ENCODE peak calls at places on chromosome 14, in five cellular contexts. Q, P, Z, W and B are unnamed samples.

GRCh38 chr14:20680843-20681347 is 3.5 kb upstream of the RNASE4 start:
- DNase-seq in Q (no peak), P (no peak), Z (no peak), W (no peak), B (no peak)

GRCh38 chr14:71198681-71199080 is 291.4 kb downstream of the PCNX1 start:
- DNase-seq in Q (no peak), P (no peak), Z (no peak), W (no peak), B (no peak)

GRCh38 chr14:31934767-31935266 is 142.3 kb upstream of the ARHGAP5 start:
- DNase-seq in Q (no peak), P (peak), Z (no peak), W (no peak), B (no peak)

GRCh38 chr14:51369814-51370213 is 129.8 kb downstream of the TMX1 start:
- DNase-seq in Q (no peak), P (no peak), Z (no peak), W (no peak), B (no peak)

GRCh38 chr14:89491701-89492381 is 74.8 kb upstream of the FOXN3 start:
- DNase-seq in Q (no peak), P (no peak), Z (no peak), W (no peak), B (no peak)

GRCh38 chr14:22977684-22978486 is 4.5 kb downstream of the AJUBA start:
- DNase-seq in Q (no peak), P (peak), Z (no peak), W (peak), B (no peak)

GRCh38 chr14:27739657-27740156 is 1026.9 kb upstream of the FOXG1 start:
- DNase-seq in Q (no peak), P (no peak), Z (no peak), W (no peak), B (no peak)

GRCh38 chr14:51552275-51552674 is 99.4 kb upstream of the FRMD6 start:
- DNase-seq in Q (no peak), P (no peak), Z (no peak), W (no peak), B (no peak)

GRCh38 chr14:69685716-69686115 is 74.3 kb downstream of the SUSD6 start:
- DNase-seq in Q (no peak), P (peak), Z (no peak), W (peak), B (no peak)

GRCh38 chr14:39426605-39427004 is 5.6 kb downstream of the FBXO33 start:
- DNase-seq in Q (no peak), P (peak), Z (no peak), W (no peak), B (no peak)

GRCh38 chr14:58463147-58463546 is 35.6 kb downstream of the KIAA0586 start:
- DNase-seq in Q (no peak), P (no peak), Z (no peak), W (no peak), B (no peak)

DNA sequence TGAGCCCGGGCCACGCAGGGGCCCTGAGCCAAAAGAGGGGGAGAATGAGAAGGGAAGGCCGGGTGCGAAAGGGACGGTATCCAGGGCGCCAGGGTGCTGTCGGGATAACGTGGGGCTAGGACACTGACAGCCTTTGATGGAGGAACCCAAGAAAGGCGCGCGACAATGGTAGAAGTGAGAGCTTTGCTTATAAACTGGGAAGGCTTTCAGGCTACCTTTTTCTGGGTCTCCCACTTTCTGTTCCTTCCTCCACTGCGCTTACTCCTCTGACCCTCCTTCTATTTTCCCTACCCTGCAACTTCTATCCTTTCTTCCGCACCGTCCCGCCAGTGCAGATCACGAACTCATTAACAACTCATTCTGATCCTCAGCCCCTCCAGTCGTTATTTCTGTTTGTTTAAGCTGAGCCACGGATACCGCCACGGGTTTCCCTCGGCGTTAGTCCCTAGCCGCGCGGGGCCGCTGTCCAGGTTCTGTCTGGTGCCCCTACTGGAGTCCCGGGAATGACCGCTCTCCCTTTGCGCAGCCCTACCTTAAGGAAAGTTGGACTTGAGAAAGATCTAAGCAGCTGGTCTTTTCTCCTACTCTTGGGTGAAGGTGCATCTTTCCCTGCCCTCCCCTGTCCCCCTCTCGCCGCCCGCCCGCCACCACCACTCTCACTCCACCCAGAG is 3.0 kb downstream of the SSTR1 start:
- DNase-seq in Q (no peak), P (peak), Z (no peak), W (no peak), B (no peak)
- TF ChIP-seq CTCF in Q (peak), P (peak), Z (no peak), W (no peak), B (no peak)

GRCh38 chr14:21852061-21852664 is 178.5 kb upstream of the OR4E1 start:
- DNase-seq in Q (no peak), P (peak), Z (peak), W (peak), B (no peak)

GRCh38 chr14:21840765-21841164 is 167.1 kb upstream of the OR4E1 start:
- DNase-seq in Q (no peak), P (no peak), Z (no peak), W (no peak), B (no peak)

DNA sequence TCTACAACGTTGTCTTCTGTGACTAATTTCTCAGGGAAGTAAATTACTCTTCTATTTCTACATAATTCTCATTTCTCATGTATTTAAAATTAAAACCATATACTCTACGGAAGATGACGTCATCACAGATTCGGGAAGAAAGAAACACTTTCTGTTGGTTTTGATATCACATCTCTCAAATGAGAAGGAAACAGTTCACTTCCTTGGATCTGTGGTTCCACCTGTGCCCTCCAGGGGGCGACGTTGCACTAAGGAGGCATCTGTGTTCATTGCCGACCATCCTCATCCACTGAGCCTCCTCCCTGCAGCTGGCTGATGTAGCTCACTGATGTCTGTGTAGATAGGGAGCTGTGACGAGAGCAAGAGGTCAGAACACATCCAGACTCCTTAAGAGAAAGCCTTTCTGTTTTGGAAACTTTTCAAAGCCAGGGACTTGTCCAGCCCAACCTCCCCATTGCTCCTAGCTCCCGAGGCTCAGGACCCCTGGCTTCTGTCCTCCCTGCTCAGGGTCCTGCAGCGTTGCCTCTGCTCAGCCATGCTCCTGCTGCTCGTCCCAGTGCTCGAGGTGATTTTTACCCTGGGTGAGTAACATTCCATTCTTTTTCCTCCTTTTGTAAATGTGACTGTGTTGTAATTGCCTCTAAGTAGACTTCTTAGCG is 172.7 kb upstream of the OR4E1 start:
- DNase-seq in Q (no peak), P (peak), Z (peak), W (peak), B (no peak)
- TF ChIP-seq CTCF in Q (no peak), P (peak), Z (peak), W (peak), B (peak)

DNA sequence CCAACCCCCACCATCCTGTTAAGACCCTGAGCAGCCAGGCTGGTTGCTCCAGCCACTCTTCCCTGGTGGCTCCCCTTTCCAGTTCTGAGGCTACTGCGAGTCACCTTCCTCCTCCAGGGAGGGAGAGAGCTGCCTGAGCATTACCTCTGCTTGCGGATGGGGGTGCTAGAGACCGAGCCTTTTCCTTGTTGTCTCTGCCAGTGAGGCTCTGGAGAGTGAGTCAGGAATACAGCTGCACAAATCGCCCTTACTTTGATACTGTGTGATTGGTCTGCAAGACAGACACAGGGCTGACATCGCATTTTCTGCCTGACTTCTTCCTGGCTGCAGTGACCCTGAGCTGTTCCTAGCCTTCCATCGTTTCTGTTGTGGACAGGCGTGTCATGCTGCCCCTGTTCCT is 94.3 kb downstream of the SLC25A47 start:
- DNase-seq in Q (no peak), P (peak), Z (no peak), W (peak), B (no peak)
- TF ChIP-seq CTCF in Q (no peak), P (peak), Z (no peak), W (peak), B (no peak)

DNA sequence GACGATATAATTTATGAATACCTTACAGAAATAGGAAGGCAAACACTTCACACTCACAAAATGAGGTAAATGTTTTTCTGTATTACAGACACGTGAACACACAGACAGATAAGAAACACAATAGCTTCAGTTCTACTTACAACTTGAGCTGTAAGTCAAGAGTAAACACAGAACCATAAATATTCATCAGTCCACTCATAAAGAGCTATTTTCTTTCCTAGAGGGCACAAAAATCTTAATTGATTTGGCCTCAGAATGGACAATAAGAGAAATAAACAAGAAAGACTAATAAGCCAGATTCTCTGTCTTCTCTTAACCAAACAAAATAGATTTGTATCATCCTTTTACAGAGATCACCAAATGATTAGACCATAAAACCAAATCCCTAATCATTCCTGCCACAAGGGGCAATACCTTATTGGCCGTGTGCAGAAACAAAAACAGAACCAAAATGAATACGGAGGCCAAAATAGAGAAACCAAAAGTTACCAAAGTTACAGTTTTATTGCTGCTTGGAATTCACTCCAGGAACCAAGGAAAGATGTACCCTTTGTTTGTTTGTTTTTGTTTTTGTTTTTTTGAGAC is 38.1 kb upstream of the GARIN2 start:
- DNase-seq in Q (no peak), P (no peak), Z (no peak), W (no peak), B (no peak)
- TF ChIP-seq CTCF in Q (peak), P (peak), Z (no peak), W (no peak), B (no peak)

GRCh38 chr14:41297961-41298690 is 308.6 kb upstream of the LRFN5 start:
- DNase-seq in Q (no peak), P (no peak), Z (no peak), W (no peak), B (no peak)

GRCh38 chr14:41295734-41296133 is 310.9 kb upstream of the LRFN5 start:
- DNase-seq in Q (no peak), P (no peak), Z (no peak), W (no peak), B (no peak)

GRCh38 chr14:41302776-41303175 is 303.9 kb upstream of the LRFN5 start:
- DNase-seq in Q (no peak), P (no peak), Z (no peak), W (no peak), B (no peak)

GRCh38 chr14:41303506-41303905 is 303.2 kb upstream of the LRFN5 start:
- DNase-seq in Q (no peak), P (no peak), Z (no peak), W (no peak), B (no peak)

GRCh38 chr14:41299924-41300323 is 306.8 kb upstream of the LRFN5 start:
- DNase-seq in Q (no peak), P (no peak), Z (no peak), W (no peak), B (no peak)
- TF ChIP-seq CTCF in Q (no peak), P (no peak), Z (no peak), W (no peak), B (no peak)

GRCh38 chr14:61119006-61119405 is 138.0 kb downstream of the SLC38A6 start:
- DNase-seq in Q (no peak), P (no peak), Z (no peak), W (no peak), B (no peak)

GRCh38 chr14:61112506-61112905 is 131.5 kb downstream of the SLC38A6 start:
- DNase-seq in Q (no peak), P (no peak), Z (no peak), W (no peak), B (no peak)

GRCh38 chr14:61113561-61113960 is 132.5 kb downstream of the SLC38A6 start:
- DNase-seq in Q (no peak), P (no peak), Z (no peak), W (no peak), B (no peak)

GRCh38 chr14:61120576-61120975 is 139.5 kb downstream of the SLC38A6 start:
- DNase-seq in Q (no peak), P (no peak), Z (no peak), W (no peak), B (no peak)

GRCh38 chr14:61116369-61116768 is 135.3 kb downstream of the SLC38A6 start:
- DNase-seq in Q (no peak), P (no peak), Z (no peak), W (no peak), B (no peak)
- TF ChIP-seq CTCF in Q (no peak), P (no peak), Z (no peak), W (no peak), B (no peak)

DNA sequence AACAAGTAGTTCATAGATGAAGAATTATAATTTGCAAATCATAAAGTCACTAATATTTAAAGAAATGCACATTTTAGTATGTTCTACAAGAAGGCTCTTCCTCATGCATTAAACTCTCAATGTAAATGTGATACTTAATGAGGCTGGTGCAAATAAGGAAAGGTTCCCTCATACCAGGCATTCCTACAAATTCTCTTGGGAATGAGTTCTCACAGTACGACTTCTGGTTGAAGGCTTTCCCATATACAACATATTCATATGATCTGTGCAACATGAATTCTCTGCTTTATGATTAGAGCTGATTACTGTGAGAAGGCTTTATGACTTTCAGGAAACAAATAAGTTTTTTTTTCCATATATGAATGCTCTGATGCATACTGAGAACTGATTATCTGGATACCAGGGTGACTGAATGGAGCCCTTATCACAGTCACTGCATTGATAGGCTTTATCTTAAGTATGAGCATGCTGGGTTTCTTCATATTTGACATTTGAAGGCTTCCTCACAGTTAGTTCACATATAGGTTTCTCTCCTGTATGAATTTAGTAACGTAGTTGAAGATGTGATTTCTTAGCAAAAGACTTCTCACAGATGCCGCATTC is 293.9 kb downstream of the RAD51B start:
- DNase-seq in Q (no peak), P (no peak), Z (no peak), W (no peak), B (no peak)
- TF ChIP-seq CTCF in Q (no peak), P (no peak), Z (no peak), W (no peak), B (no peak)

GRCh38 chr14:52694761-52695480 is 437 bp downstream of the ERO1A start:
- DNase-seq in Q (no peak), P (peak), Z (peak), W (peak), B (no peak)
- TF ChIP-seq CTCF in Q (no peak), P (no peak), Z (no peak), W (no peak), B (no peak)

GRCh38 chr14:99534863-99535262 is 53.7 kb downstream of the CCNK start:
- DNase-seq in Q (no peak), P (no peak), Z (no peak), W (no peak), B (no peak)

GRCh38 chr14:99535908-99536778 is 54.9 kb downstream of the CCNK start:
- DNase-seq in Q (no peak), P (no peak), Z (no peak), W (no peak), B (no peak)

GRCh38 chr14:99537399-99537798 is 56.2 kb downstream of the CCNK start:
- DNase-seq in Q (no peak), P (peak), Z (no peak), W (no peak), B (no peak)

GRCh38 chr14:99534333-99534732 is 53.1 kb downstream of the CCNK start:
- DNase-seq in Q (no peak), P (no peak), Z (no peak), W (no peak), B (no peak)

GRCh38 chr14:99535448-99535847 is 54.2 kb downstream of the CCNK start:
- DNase-seq in Q (no peak), P (no peak), Z (no peak), W (no peak), B (no peak)
- TF ChIP-seq CTCF in Q (no peak), P (no peak), Z (no peak), W (no peak), B (no peak)